ENCODE peak calls at places on chromosomes 16 and 17, in ten cellular contexts. One of them, this sample, is unnamed.

GRCh38 chr16:86483-86952 is 8.5 kb downstream of the MPG start:
- DNase-seq in ascending aorta: no peak
- DNase-seq in fibroblast of the aortic adventitia: no peak
- DNase-seq in Caco-2: no peak
- DNase-seq in upper lobe of right lung: no peak
- DNase-seq in fibroblast of pulmonary artery: no peak
- DNase-seq in Peyer's patch: no peak
- DNase-seq in GM23338: no peak
- DNase-seq in brain microvascular endothelial cell: no peak
- DNase-seq in fibroblast of villous mesenchyme: no peak
- DNase-seq in this sample: no peak

GRCh38 chr16:89114159-89114981 is 20.7 kb downstream of the ACSF3 start:
- DNase-seq in fibroblast of pulmonary artery: peak; percentile 17
- DNase-seq in Peyer's patch: peak; percentile 49
- DNase-seq in fibroblast of the aortic adventitia: no peak
- DNase-seq in ascending aorta: no peak
- DNase-seq in fibroblast of villous mesenchyme: no peak
- DNase-seq in Caco-2: no peak
- DNase-seq in brain microvascular endothelial cell: peak; percentile 71
- DNase-seq in GM23338: peak; percentile 56
- DNase-seq in upper lobe of right lung: peak; percentile 63
- DNase-seq in this sample: peak; percentile 87

GRCh38 chr16:64269756-64270155 is 852.1 kb downstream of the CDH11 start:
- DNase-seq in fibroblast of pulmonary artery: no peak
- DNase-seq in brain microvascular endothelial cell: no peak
- DNase-seq in upper lobe of right lung: no peak
- DNase-seq in Caco-2: no peak
- DNase-seq in Peyer's patch: no peak
- DNase-seq in fibroblast of villous mesenchyme: peak; percentile 8
- DNase-seq in ascending aorta: no peak
- DNase-seq in fibroblast of the aortic adventitia: no peak
- DNase-seq in GM23338: no peak
- DNase-seq in this sample: no peak

GRCh38 chr17:8788998-8789397 is 10.2 kb downstream of the MFSD6L start:
- DNase-seq in ascending aorta: no peak
- DNase-seq in GM23338: no peak
- DNase-seq in upper lobe of right lung: no peak
- DNase-seq in fibroblast of the aortic adventitia: no peak
- DNase-seq in Caco-2: peak; percentile 39
- DNase-seq in brain microvascular endothelial cell: no peak
- DNase-seq in Peyer's patch: no peak
- DNase-seq in fibroblast of pulmonary artery: no peak
- DNase-seq in fibroblast of villous mesenchyme: peak; percentile 14
- DNase-seq in this sample: no peak

GRCh38 chr17:20230924-20231323 is 221.8 kb downstream of the SPECC1 start:
- DNase-seq in Caco-2: no peak
- DNase-seq in GM23338: peak; percentile 52
- DNase-seq in upper lobe of right lung: no peak
- DNase-seq in Peyer's patch: no peak
- DNase-seq in fibroblast of villous mesenchyme: no peak
- DNase-seq in brain microvascular endothelial cell: no peak
- DNase-seq in fibroblast of the aortic adventitia: no peak
- DNase-seq in fibroblast of pulmonary artery: no peak
- DNase-seq in ascending aorta: no peak
- DNase-seq in this sample: no peak

GRCh38 chr17:3911271-3912053 is 4.8 kb downstream of the P2RX1 start:
- DNase-seq in fibroblast of pulmonary artery: no peak
- DNase-seq in fibroblast of villous mesenchyme: no peak
- DNase-seq in upper lobe of right lung: no peak
- DNase-seq in fibroblast of the aortic adventitia: no peak
- DNase-seq in Peyer's patch: peak; percentile 92
- DNase-seq in Caco-2: no peak
- DNase-seq in ascending aorta: no peak
- DNase-seq in brain microvascular endothelial cell: no peak
- DNase-seq in GM23338: peak; percentile 55
- DNase-seq in this sample: peak; percentile 72

GRCh38 chr16:12462690-12463646 is 340.7 kb downstream of the CPPED1 start:
- DNase-seq in ascending aorta: no peak
- DNase-seq in fibroblast of pulmonary artery: peak; percentile 75
- DNase-seq in Peyer's patch: no peak
- DNase-seq in GM23338: no peak
- DNase-seq in upper lobe of right lung: no peak
- DNase-seq in brain microvascular endothelial cell: peak; percentile 57
- DNase-seq in fibroblast of villous mesenchyme: peak; percentile 24
- DNase-seq in Caco-2: no peak
- DNase-seq in fibroblast of the aortic adventitia: no peak
- DNase-seq in this sample: no peak

GRCh38 chr17:72119280-72119962 is 1.4 kb upstream of the SOX9 start:
- DNase-seq in fibroblast of pulmonary artery: no peak
- DNase-seq in GM23338: peak; percentile 55
- DNase-seq in Peyer's patch: no peak
- DNase-seq in ascending aorta: no peak
- DNase-seq in fibroblast of the aortic adventitia: no peak
- DNase-seq in brain microvascular endothelial cell: no peak
- DNase-seq in upper lobe of right lung: no peak
- DNase-seq in fibroblast of villous mesenchyme: no peak
- DNase-seq in Caco-2: no peak
- DNase-seq in this sample: no peak

GRCh38 chr17:28807925-28808641 is 34.5 kb downstream of the FAM222B start:
- DNase-seq in fibroblast of pulmonary artery: peak; percentile 86
- DNase-seq in fibroblast of villous mesenchyme: peak; percentile 96
- DNase-seq in ascending aorta: no peak
- DNase-seq in brain microvascular endothelial cell: peak; percentile 76
- DNase-seq in GM23338: no peak
- DNase-seq in Peyer's patch: no peak
- DNase-seq in upper lobe of right lung: no peak
- DNase-seq in fibroblast of the aortic adventitia: peak; percentile 83
- DNase-seq in Caco-2: no peak
- DNase-seq in this sample: no peak

GRCh38 chr17:41682611-41683010 is 6.1 kb upstream of the EIF1 start:
- DNase-seq in GM23338: no peak
- DNase-seq in fibroblast of the aortic adventitia: no peak
- DNase-seq in ascending aorta: no peak
- DNase-seq in upper lobe of right lung: no peak
- DNase-seq in brain microvascular endothelial cell: no peak
- DNase-seq in Caco-2: no peak
- DNase-seq in Peyer's patch: no peak
- DNase-seq in fibroblast of villous mesenchyme: no peak
- DNase-seq in fibroblast of pulmonary artery: no peak
- DNase-seq in this sample: no peak

GRCh38 chr16:4111748-4112696 is 4.2 kb downstream of the ADCY9 start:
- DNase-seq in Caco-2: no peak
- DNase-seq in Peyer's patch: no peak
- DNase-seq in ascending aorta: no peak
- DNase-seq in upper lobe of right lung: no peak
- DNase-seq in GM23338: no peak
- DNase-seq in fibroblast of the aortic adventitia: peak; percentile 53
- DNase-seq in fibroblast of pulmonary artery: peak; percentile 34
- DNase-seq in fibroblast of villous mesenchyme: peak; percentile 63
- DNase-seq in brain microvascular endothelial cell: no peak
- DNase-seq in this sample: no peak
- H3K4me3 ChIP-seq in Caco-2: no peak overlapping the region
- H3K4me3 ChIP-seq in Peyer's patch: no peak overlapping the region
- H3K4me3 ChIP-seq in ascending aorta: peak overlapping the region; percentile 89
- H3K4me3 ChIP-seq in upper lobe of right lung: peak overlapping the region; percentile 76
- H3K4me3 ChIP-seq in GM23338: peak overlapping the region; percentile 18
- H3K4me3 ChIP-seq in fibroblast of the aortic adventitia: peak overlapping the region; percentile 79
- H3K4me3 ChIP-seq in fibroblast of pulmonary artery: peak overlapping the region; percentile 53
- H3K4me3 ChIP-seq in fibroblast of villous mesenchyme: peak overlapping the region; percentile 67
- H3K4me3 ChIP-seq in brain microvascular endothelial cell: peak overlapping the region; percentile 15
- H3K4me3 ChIP-seq in this sample: no peak overlapping the region

GRCh38 chr17:64063088-64063487 is 42.7 kb upstream of the ICAM2 start:
- DNase-seq in GM23338: no peak
- DNase-seq in upper lobe of right lung: no peak
- DNase-seq in ascending aorta: no peak
- DNase-seq in Peyer's patch: peak; percentile 45
- DNase-seq in brain microvascular endothelial cell: no peak
- DNase-seq in fibroblast of villous mesenchyme: no peak
- DNase-seq in Caco-2: no peak
- DNase-seq in fibroblast of the aortic adventitia: no peak
- DNase-seq in fibroblast of pulmonary artery: no peak
- DNase-seq in this sample: no peak
- H3K4me3 ChIP-seq in GM23338: no peak overlapping the region
- H3K4me3 ChIP-seq in upper lobe of right lung: no peak overlapping the region
- H3K4me3 ChIP-seq in ascending aorta: no peak overlapping the region
- H3K4me3 ChIP-seq in Peyer's patch: no peak overlapping the region
- H3K4me3 ChIP-seq in brain microvascular endothelial cell: no peak overlapping the region
- H3K4me3 ChIP-seq in fibroblast of villous mesenchyme: no peak overlapping the region
- H3K4me3 ChIP-seq in Caco-2: no peak overlapping the region
- H3K4me3 ChIP-seq in fibroblast of the aortic adventitia: no peak overlapping the region
- H3K4me3 ChIP-seq in fibroblast of pulmonary artery: no peak overlapping the region
- H3K4me3 ChIP-seq in this sample: no peak overlapping the region

GRCh38 chr17:39551879-39552278 is 55.8 kb downstream of the NEUROD2 start:
- DNase-seq in GM23338: no peak
- DNase-seq in Caco-2: no peak
- DNase-seq in Peyer's patch: no peak
- DNase-seq in brain microvascular endothelial cell: peak; percentile 27
- DNase-seq in upper lobe of right lung: no peak
- DNase-seq in ascending aorta: no peak
- DNase-seq in fibroblast of the aortic adventitia: peak; percentile 38
- DNase-seq in fibroblast of villous mesenchyme: no peak
- DNase-seq in fibroblast of pulmonary artery: no peak
- DNase-seq in this sample: no peak
- H3K4me3 ChIP-seq in GM23338: no peak overlapping the region
- H3K4me3 ChIP-seq in Caco-2: no peak overlapping the region
- H3K4me3 ChIP-seq in Peyer's patch: no peak overlapping the region
- H3K4me3 ChIP-seq in brain microvascular endothelial cell: no peak overlapping the region
- H3K4me3 ChIP-seq in upper lobe of right lung: no peak overlapping the region
- H3K4me3 ChIP-seq in ascending aorta: no peak overlapping the region
- H3K4me3 ChIP-seq in fibroblast of the aortic adventitia: no peak overlapping the region
- H3K4me3 ChIP-seq in fibroblast of villous mesenchyme: no peak overlapping the region
- H3K4me3 ChIP-seq in fibroblast of pulmonary artery: no peak overlapping the region
- H3K4me3 ChIP-seq in this sample: no peak overlapping the region

DNA sequence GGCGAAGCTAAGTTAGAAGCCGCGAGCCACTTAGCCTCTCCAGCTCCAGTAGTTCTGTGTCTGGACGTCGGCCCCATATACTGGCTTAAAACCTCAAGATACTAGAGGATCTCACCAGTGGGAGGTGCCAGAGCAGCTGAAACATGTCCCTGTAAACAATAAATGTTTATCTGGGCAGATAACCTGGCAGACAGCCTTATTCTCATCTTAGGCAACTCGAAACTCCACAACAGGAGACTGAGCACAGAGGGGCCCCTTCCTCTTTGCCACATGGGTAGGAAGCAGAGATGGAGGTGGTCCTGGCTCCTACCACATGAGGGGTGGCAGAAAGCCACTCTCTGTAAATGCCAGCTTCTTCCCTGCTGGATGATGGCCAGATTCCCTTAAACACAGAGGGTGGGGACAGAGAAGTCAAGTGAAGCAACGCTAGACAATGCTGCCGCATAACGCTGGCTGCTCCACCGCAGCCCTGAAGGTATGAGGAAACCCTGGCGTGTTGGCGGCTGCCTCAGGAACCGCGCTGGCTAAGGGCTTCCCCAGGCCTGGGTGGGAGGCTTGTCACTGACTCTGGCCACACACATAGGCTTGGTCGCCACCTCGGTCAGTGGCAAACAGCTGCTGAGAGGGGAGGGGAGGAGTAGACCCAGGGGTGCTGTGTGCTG is 67.9 kb downstream of the HIC1 start:
- DNase-seq in fibroblast of pulmonary artery: peak; percentile 91
- DNase-seq in fibroblast of villous mesenchyme: peak; percentile 96
- DNase-seq in Peyer's patch: peak; percentile 64
- DNase-seq in upper lobe of right lung: peak; percentile 83
- DNase-seq in GM23338: peak; percentile 25
- DNase-seq in ascending aorta: peak; percentile 17
- DNase-seq in brain microvascular endothelial cell: peak; percentile 73
- DNase-seq in Caco-2: no peak
- DNase-seq in fibroblast of the aortic adventitia: peak; percentile 92
- DNase-seq in this sample: peak; percentile 70
- H3K4me3 ChIP-seq in fibroblast of pulmonary artery: peak overlapping the region; percentile 17
- H3K4me3 ChIP-seq in fibroblast of villous mesenchyme: peak overlapping the region; percentile 33
- H3K4me3 ChIP-seq in Peyer's patch: no peak overlapping the region
- H3K4me3 ChIP-seq in upper lobe of right lung: no peak overlapping the region
- H3K4me3 ChIP-seq in GM23338: no peak overlapping the region
- H3K4me3 ChIP-seq in ascending aorta: no peak overlapping the region
- H3K4me3 ChIP-seq in brain microvascular endothelial cell: no peak overlapping the region
- H3K4me3 ChIP-seq in Caco-2: no peak overlapping the region
- H3K4me3 ChIP-seq in fibroblast of the aortic adventitia: peak overlapping the region; percentile 34
- H3K4me3 ChIP-seq in this sample: no peak overlapping the region